ENCODE peak calls at places on chromosomes 2 and 18, in four cellular contexts. W is fibroblast of mammary gland, X is AG04450, M is BJ. D is an unnamed sample.

GRCh38 chr2:27306657-27307544 is 1.3 kb downstream of the UCN start:
- DNase-seq in X (no peak), M (no peak), W (no peak), D (no peak)

GRCh38 chr18:79846936-79847557 is 49.3 kb downstream of the KCNG2 start:
- DNase-seq in X (no peak), M (no peak), W (peak; percentile 2), D (no peak)

GRCh38 chr2:116832148-116832547 is 982.3 kb upstream of the DDX18 start:
- DNase-seq in X (no peak), W (no peak), M (no peak), D (no peak)

GRCh38 chr2:231525248-231526163 is 4.7 kb downstream of the NMUR1 start:
- DNase-seq in M (no peak), X (no peak), W (no peak), D (no peak)

GRCh38 chr2:85802337-85803103 is 48.7 kb downstream of the ATOH8 start:
- DNase-seq in M (no peak), W (peak; percentile 30), X (peak; percentile 42), D (no peak)

GRCh38 chr2:54704688-54705605 is 18.5 kb upstream of the EML6 start:
- DNase-seq in W (peak; percentile 76), X (no peak), M (no peak), D (no peak)

GRCh38 chr2:199470672-199471442 is 13.1 kb upstream of the SATB2 start:
- DNase-seq in X (no peak), M (no peak), W (no peak), D (no peak)

GRCh38 chr2:151166410-151166809 is 95.3 kb downstream of the RBM43 start:
- DNase-seq in M (no peak), W (no peak), X (no peak), D (no peak)

GRCh38 chr2:189163889-189164288 is 15.7 kb downstream of the COL5A2 start:
- DNase-seq in X (no peak), W (peak; percentile 61), M (peak; percentile 84), D (peak; percentile 48)

GRCh38 chr2:47639469-47639868 is 143.5 kb upstream of the MSH6 start:
- DNase-seq in W (no peak), M (no peak), X (no peak), D (no peak)

GRCh38 chr2:69253033-69253535 is 133.9 kb downstream of the GFPT1 start:
- DNase-seq in W (peak; percentile 49), M (no peak), X (no peak), D (no peak)

GRCh38 chr2:179954026-179954425 is 53.1 kb downstream of the CWC22 start:
- DNase-seq in W (no peak), X (no peak), M (no peak), D (no peak)

GRCh38 chr2:165793161-165793778 is 777 bp downstream of the GALNT3 start:
- DNase-seq in W (no peak), X (no peak), M (no peak), D (no peak)

DNA sequence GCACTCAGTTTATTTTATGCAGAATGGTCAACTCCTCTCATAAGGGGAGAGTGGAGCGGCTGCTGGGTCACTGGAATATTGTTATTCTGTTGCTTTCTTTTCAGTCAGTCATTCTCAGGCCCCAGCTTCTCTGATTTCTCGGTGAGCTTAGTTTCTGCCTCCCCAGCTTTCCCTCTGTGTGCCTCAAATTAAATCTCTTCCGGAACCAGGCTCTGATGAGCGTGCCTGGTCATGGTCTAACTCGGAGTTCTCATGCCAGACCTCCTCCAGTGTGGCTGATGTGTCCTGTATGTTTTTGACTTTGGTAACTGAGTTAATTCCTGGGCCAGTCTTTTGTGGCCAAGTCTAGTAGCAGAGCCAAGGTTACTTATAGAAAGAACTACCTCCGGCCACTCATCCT is 4.9 kb upstream of the STK11IP start:
- DNase-seq in X (no peak), W (no peak), M (no peak), D (no peak)
- H3K4me3 ChIP-seq in X (no peak overlapping the region), W (no peak overlapping the region), M (no peak overlapping the region), D (no peak overlapping the region)

GRCh38 chr2:17646838-17647701 is 106.5 kb downstream of the SMC6 start:
- DNase-seq in X (no peak), W (no peak), M (no peak), D (no peak)
- H3K4me3 ChIP-seq in X (no peak overlapping the region), W (no peak overlapping the region), M (no peak overlapping the region), D (no peak overlapping the region)

GRCh38 chr2:239953418-239954061 is 71.6 kb downstream of the NDUFA10 start:
- DNase-seq in X (no peak), M (no peak), W (no peak), D (no peak)
- H3K4me3 ChIP-seq in X (no peak overlapping the region), M (no peak overlapping the region), W (no peak overlapping the region), D (no peak overlapping the region)

GRCh38 chr18:64183674-64184073 is 34.8 kb upstream of the LINC00305 start:
- DNase-seq in W (no peak), M (no peak), X (no peak), D (no peak)
- H3K4me3 ChIP-seq in W (no peak overlapping the region), M (no peak overlapping the region), X (no peak overlapping the region), D (no peak overlapping the region)

GRCh38 chr2:241408849-241409248 is 52.8 kb downstream of the FARP2 start:
- DNase-seq in M (no peak), W (no peak), X (no peak), D (no peak)
- H3K4me3 ChIP-seq in M (no peak overlapping the region), W (no peak overlapping the region), X (no peak overlapping the region), D (no peak overlapping the region)

GRCh38 chr2:196143641-196144236 is 27.6 kb downstream of the STK17B start:
- DNase-seq in M (no peak), W (peak; percentile 42), X (no peak), D (no peak)

GRCh38 chr2:196140213-196140612 is 31.2 kb downstream of the STK17B start:
- DNase-seq in X (no peak), M (no peak), W (no peak), D (no peak)

GRCh38 chr2:196148736-196149135 is 22.6 kb downstream of the STK17B start:
- DNase-seq in M (no peak), X (no peak), W (no peak), D (no peak)

GRCh38 chr2:196145256-196145655 is 26.1 kb downstream of the STK17B start:
- DNase-seq in X (no peak), M (no peak), W (no peak), D (no peak)

DNA sequence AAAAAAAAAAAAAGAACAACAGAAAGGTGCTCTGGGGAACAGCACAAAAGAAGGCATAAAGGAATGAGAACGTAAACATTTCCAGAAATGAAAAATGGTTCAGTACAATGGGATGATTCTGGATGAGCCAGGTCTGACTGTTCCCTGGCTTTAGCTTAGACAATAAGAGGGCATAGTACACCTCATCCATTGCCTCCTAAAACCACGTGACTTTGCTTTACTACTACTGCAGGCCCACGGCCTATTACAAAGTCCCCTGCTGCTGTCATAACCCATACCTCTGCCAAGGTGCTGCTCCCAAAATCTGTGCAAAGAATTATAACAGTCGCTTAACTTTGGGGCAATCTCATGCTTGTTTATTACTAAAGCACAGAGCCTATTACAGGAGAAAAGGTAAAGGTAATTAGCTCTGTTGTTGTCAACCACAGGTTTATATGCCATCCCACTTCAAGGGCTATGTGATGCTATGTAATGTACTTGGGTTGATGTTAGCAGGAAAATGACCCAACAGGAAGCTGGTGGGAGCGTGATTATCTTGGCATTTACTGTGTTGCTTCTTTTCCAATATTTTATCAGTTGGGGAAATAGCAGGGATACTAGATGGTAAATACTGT is 26.8 kb downstream of the STK17B start:
- DNase-seq in X (no peak), M (no peak), W (no peak), D (no peak)
- H3K4me3 ChIP-seq in X (no peak overlapping the region), M (no peak overlapping the region), W (no peak overlapping the region), D (no peak overlapping the region)

D was measured in skeletal muscle cell.